ENCODE peak calls at places on chromosomes 1 and 21, in four cellular contexts. E, Z, F and W are unnamed samples.

GRCh38 chr1:86926886-86927285 is 12.5 kb downstream of the HS2ST1 start:
- DNase-seq in F (no peak), E (no peak), Z (no peak), W (no peak)

GRCh38 chr1:46488343-46489168 is 1.1 kb upstream of the DMBX1 start:
- DNase-seq in Z (no peak), F (no peak), E (no peak), W (peak)

GRCh38 chr1:40075251-40075650 is 21.8 kb downstream of the PPT1 start:
- DNase-seq in E (no peak), Z (no peak), F (no peak), W (no peak)

GRCh38 chr1:240070188-240070587 is 21.5 kb upstream of the FMN2 start:
- DNase-seq in F (no peak), Z (no peak), E (no peak), W (no peak)

GRCh38 chr1:76640092-76640491 is 227.2 kb upstream of the ST6GALNAC5 start:
- DNase-seq in Z (no peak), E (peak), F (no peak), W (no peak)

GRCh38 chr1:233945573-233945972 is 41.1 kb downstream of the SLC35F3 start:
- DNase-seq in Z (no peak), F (no peak), E (no peak), W (no peak)

GRCh38 chr1:205301842-205302588 is 19.5 kb downstream of the NUAK2 start:
- DNase-seq in Z (no peak), E (no peak), F (no peak), W (peak)

GRCh38 chr1:211148371-211148770 is 14.4 kb upstream of the KCNH1 start:
- DNase-seq in E (no peak), F (no peak), Z (no peak), W (no peak)

GRCh38 chr1:194024659-194025058 is 838.2 kb upstream of the B3GALT2 start:
- DNase-seq in E (no peak), Z (no peak), F (no peak), W (no peak)

GRCh38 chr1:201500670-201501120 is 6.2 kb downstream of the CSRP1 start:
- DNase-seq in E (no peak), Z (no peak), F (no peak), W (no peak)

GRCh38 chr1:229075217-229075616 is 195.7 kb upstream of the RAB4A start:
- DNase-seq in E (no peak), F (no peak), Z (no peak), W (no peak)

GRCh38 chr1:180920702-180921101 is 8.0 kb downstream of the KIAA1614 start:
- DNase-seq in F (no peak), E (no peak), Z (no peak), W (no peak)

GRCh38 chr1:199585392-199585791 is 442.1 kb upstream of the NR5A2 start:
- DNase-seq in Z (no peak), E (no peak), F (no peak), W (no peak)

GRCh38 chr1:161908264-161908663 is 115.4 kb downstream of the OLFML2B start:
- DNase-seq in E (no peak), Z (no peak), F (no peak), W (no peak)

GRCh38 chr21:25822981-25823380 is 88.2 kb downstream of the GABPA start:
- DNase-seq in E (no peak), Z (no peak), F (no peak), W (no peak)

GRCh38 chr1:27314737-27315136 is 7.2 kb upstream of the TMEM222 start:
- DNase-seq in F (no peak), Z (no peak), E (no peak), W (no peak)

GRCh38 chr1:21530368-21531016 is 21.3 kb downstream of the ALPL start:
- DNase-seq in F (no peak), Z (no peak), E (no peak), W (no peak)

GRCh38 chr1:65420590-65421340 is at the start of the genes LEPR and LEPROT:
- DNase-seq in Z (no peak), E (no peak), F (peak), W (no peak)

GRCh38 chr1:1889847-1890505 is 911 bp downstream of the GNB1 start:
- DNase-seq in E (no peak), Z (peak), F (peak), W (peak)

GRCh38 chr21:45822429-45823099 is 159.0 kb upstream of the COL6A1 start:
- DNase-seq in Z (no peak), E (no peak), F (no peak), W (no peak)

GRCh38 chr1:65527211-65527610 is 106.7 kb downstream of the LEPR start:
- DNase-seq in E (peak), Z (no peak), F (no peak), W (no peak)

GRCh38 chr1:232385221-232385620 is 244.7 kb downstream of the SIPA1L2 start:
- DNase-seq in F (no peak), Z (no peak), E (no peak), W (no peak)

GRCh38 chr1:26754086-26754874 is 33.5 kb upstream of the PIGV start:
- DNase-seq in E (no peak), F (no peak), Z (no peak), W (no peak)

GRCh38 chr1:19377812-19378718 is 65.9 kb downstream of the SLC66A1 start:
- DNase-seq in F (no peak), Z (no peak), E (no peak), W (no peak)

GRCh38 chr1:227453962-227454361 is 109.4 kb upstream of the ZNF678 start:
- DNase-seq in E (no peak), Z (no peak), F (no peak), W (no peak)

GRCh38 chr1:51410568-51411460 is 80.5 kb upstream of the TTC39A start:
- DNase-seq in E (no peak), F (no peak), Z (no peak), W (no peak)

GRCh38 chr1:203378529-203379271 is 27.8 kb upstream of the FMOD start:
- DNase-seq in F (no peak), E (no peak), Z (no peak), W (no peak)

GRCh38 chr1:10714337-10715114 is 81.9 kb downstream of the CASZ1 start:
- DNase-seq in E (no peak), Z (no peak), F (no peak), W (no peak)

GRCh38 chr1:227779651-227780050 is 35.8 kb upstream of the PRSS38 start:
- DNase-seq in F (no peak), Z (no peak), E (no peak), W (no peak)

GRCh38 chr1:167446946-167447345 is 71.4 kb downstream of the CD247 start:
- DNase-seq in Z (no peak), E (no peak), F (no peak), W (no peak)

GRCh38 chr1:115874929-115875328 is 34.0 kb upstream of the NHLH2 start:
- DNase-seq in Z (no peak), E (no peak), F (no peak), W (no peak)

GRCh38 chr1:217135569-217135915 is 412.3 kb upstream of the ESRRG start:
- DNase-seq in Z (no peak), E (no peak), F (no peak), W (no peak)

GRCh38 chr1:2981388-2981787 is 39.9 kb upstream of the ACTRT2 start:
- DNase-seq in Z (no peak), F (no peak), E (no peak), W (no peak)

GRCh38 chr1:171116676-171117075 is 26.0 kb downstream of the FMO3 start:
- DNase-seq in F (no peak), Z (no peak), E (no peak), W (no peak)

GRCh38 chr1:161200421-161200991 is 1.7 kb upstream of the ADAMTS4 start:
- DNase-seq in F (peak), Z (no peak), E (no peak), W (no peak)

GRCh38 chr1:236957235-236957634 is 47.0 kb downstream of the MT1HL1 start:
- DNase-seq in Z (no peak), F (no peak), E (no peak), W (no peak)

GRCh38 chr1:37098196-37098595 is 63.9 kb upstream of the GRIK3 start:
- DNase-seq in E (no peak), Z (no peak), F (no peak), W (no peak)

GRCh38 chr1:98103617-98104284 is 182.9 kb upstream of the DPYD start:
- DNase-seq in F (no peak), Z (no peak), E (no peak), W (no peak)